ENCODE peak calls at places on chromosomes 13 and 19, in six cellular contexts. B, X, G, F, Q and U are unnamed samples. For H3K4me1, the result is how much of the 10 kb centered on the place peaks cover.

GRCh38 chr19:58582985-58583384 is 9.8 kb upstream of the MZF1 start:
- DNase-seq in B (no peak), X (no peak), G (no peak), F (no peak), Q (no peak), U (no peak)

GRCh38 chr13:94079876-94080275 is 399.6 kb downstream of the DCT start:
- DNase-seq in B (no peak), X (no peak), G (no peak), F (no peak), Q (no peak), U (no peak)

GRCh38 chr13:91513790-91514189 is 115.4 kb downstream of the GPC5 start:
- DNase-seq in B (no peak), X (no peak), G (no peak), F (no peak), Q (no peak), U (no peak)

GRCh38 chr13:23506821-23507210 is 63.4 kb upstream of the TNFRSF19 start:
- DNase-seq in B (no peak), X (no peak), G (no peak), F (no peak), Q (no peak), U (no peak)

GRCh38 chr19:10963865-10964264 is 3.0 kb downstream of the SMARCA4 start:
- DNase-seq in B (no peak), X (no peak), G (no peak), F (no peak), Q (no peak), U (no peak)

GRCh38 chr19:45767881-45768643 is 990 bp downstream of the SIX5 start:
- DNase-seq in B (no peak), X (no peak), G (peak), F (peak), Q (no peak), U (no peak)

GRCh38 chr19:40585677-40586422 is 9.2 kb downstream of the SHKBP1 start:
- DNase-seq in B (no peak), X (no peak), G (no peak), F (no peak), Q (no peak), U (no peak)

GRCh38 chr13:24693862-24694471 is 13.8 kb downstream of the ATP12A start:
- DNase-seq in B (peak), X (no peak), G (peak), F (peak), Q (no peak), U (no peak)

GRCh38 chr13:36536546-36536945 is 104.3 kb downstream of the CCNA1 start:
- DNase-seq in B (no peak), X (no peak), G (no peak), F (no peak), Q (no peak), U (no peak)

GRCh38 chr13:99366075-99366987 is 59.1 kb upstream of the GPR183 start:
- DNase-seq in B (no peak), X (no peak), G (no peak), F (no peak), Q (peak), U (no peak)
- H3K4me1 ChIP-seq in B (under half), X (under half), G (under half), F (under half), Q (half or more), U (under half)

GRCh38 chr19:30626567-30626966 is 254.4 kb downstream of the ZNF536 start:
- DNase-seq in B (no peak), X (no peak), G (no peak), F (no peak), Q (no peak), U (no peak)
- TF ChIP-seq YY1 in B (no peak), X (no peak), G (no peak), F (no peak), Q (no peak), U (no peak)

DNA sequence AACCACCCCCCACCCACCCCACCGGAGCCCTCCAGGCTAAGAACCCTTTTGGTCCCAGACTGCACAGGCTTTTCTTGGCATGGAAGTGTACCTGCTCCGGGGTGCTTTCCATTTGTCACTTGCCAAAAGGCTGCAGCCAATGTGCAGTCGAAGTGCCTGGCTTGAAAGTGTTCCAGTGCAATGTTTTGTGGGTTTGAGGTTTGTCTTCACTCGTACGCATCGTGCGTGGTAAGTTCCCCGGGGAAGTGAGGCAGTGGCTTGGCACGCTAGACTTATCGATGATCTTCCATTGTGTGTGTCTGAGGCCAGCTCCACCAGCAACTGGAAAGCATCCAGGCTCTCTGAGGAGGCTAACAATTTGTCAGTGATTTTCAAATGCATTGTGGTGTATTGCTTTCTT is 194.3 kb downstream of the TDRD3 start:
- DNase-seq in B (no peak), X (no peak), G (no peak), F (no peak), Q (no peak), U (no peak)
- TF ChIP-seq ZNF274 in B (no peak), X (no peak), G (no peak), F (no peak), Q (no peak), U (no peak)

DNA sequence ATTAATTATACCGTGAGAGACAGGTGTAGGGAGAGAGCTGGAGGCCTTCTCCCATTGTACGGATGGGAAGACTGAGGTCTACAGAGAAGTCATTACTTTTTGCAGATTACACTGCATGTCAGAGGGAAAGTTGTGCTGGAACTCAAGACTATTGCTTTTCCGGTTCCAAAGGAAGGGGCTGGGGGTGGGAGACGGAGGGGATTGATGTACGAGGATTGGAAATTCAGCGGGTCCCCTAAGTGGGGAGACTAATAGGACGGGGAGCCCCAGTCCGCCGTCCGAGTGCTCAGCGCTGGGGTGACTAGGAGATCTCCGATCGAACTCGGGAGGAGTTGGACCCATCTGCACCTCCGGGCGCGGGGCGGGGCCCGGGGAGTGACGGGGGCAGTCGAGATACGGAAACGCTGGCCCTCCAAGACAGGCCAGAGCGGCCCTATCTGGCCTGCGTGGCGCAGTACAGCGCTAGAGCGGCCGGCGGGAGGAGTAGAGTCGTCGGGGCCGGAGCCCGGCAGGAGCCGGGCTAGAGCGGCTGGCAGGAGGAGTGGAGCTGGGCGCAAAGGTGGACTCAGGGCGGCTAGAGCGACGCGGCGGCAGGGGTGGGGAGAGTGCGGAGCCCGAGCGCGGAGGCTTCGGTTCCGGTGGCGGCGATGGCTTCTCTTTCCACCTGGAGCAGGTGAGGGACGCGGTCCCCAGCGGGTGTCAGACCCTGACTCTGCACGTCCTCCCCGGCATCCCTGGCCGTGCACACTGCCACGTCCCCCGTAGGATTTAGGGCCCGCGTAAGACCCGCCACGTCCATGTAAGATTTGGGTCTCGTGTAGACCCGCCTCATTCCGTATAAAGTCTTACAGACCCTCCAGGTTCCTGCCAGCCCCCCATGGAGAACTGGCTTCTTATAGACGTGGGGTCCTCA is 1.1 kb downstream of the ARHGEF1 start:
- DNase-seq in B (peak), X (peak), G (peak), F (peak), Q (peak), U (peak)
- H3K4me1 ChIP-seq in B (under half), X (under half), G (half or more), F (half or more), Q (under half), U (under half)